ENCODE peak calls at places on chromosomes 11 and 22, in ten cellular contexts. C, K, X, P, Q, W, S, U, L and V are unnamed samples.

GRCh38 chr11:122045181-122045586 is 70.8 kb downstream of the BLID start:
- DNase-seq in C (no peak), S (no peak), Q (peak; percentile 6), X (no peak), P (no peak), W (no peak), U (peak; percentile 4), K (no peak), L (no peak), V (no peak)

GRCh38 chr11:47998733-47999359 is 18.5 kb downstream of the PTPRJ start:
- DNase-seq in Q (peak; percentile 75), L (no peak), X (no peak), P (no peak), C (no peak), U (no peak), W (no peak), K (no peak), S (no peak), V (no peak)

GRCh38 chr11:132187814-132188213 is 817.4 kb downstream of the NTM start:
- DNase-seq in W (no peak), U (no peak), P (no peak), S (no peak), X (no peak), C (no peak), L (no peak), K (no peak), Q (no peak), V (no peak)

GRCh38 chr11:118202599-118203422 is 22.0 kb downstream of the JAML start:
- DNase-seq in X (no peak), W (no peak), P (no peak), C (peak; percentile 32), L (no peak), S (no peak), U (no peak), K (no peak), Q (no peak), V (no peak)

GRCh38 chr22:36198482-36198881 is 3.1 kb downstream of the APOL4 start:
- DNase-seq in Q (no peak), C (no peak), S (no peak), U (no peak), X (no peak), L (no peak), K (no peak), P (no peak), W (no peak), V (no peak)

GRCh38 chr11:46322759-46323158 is 24.5 kb upstream of the DGKZ start:
- DNase-seq in K (no peak), Q (peak; percentile 51), S (peak; percentile 45), P (no peak), X (no peak), L (no peak), C (peak; percentile 47), U (peak; percentile 74), W (no peak), V (peak; percentile 50)

GRCh38 chr22:26417406-26417805 is 11.7 kb upstream of the ASPHD2 start:
- DNase-seq in W (no peak), U (no peak), L (no peak), K (no peak), S (no peak), X (no peak), Q (no peak), C (no peak), P (no peak), V (no peak)

GRCh38 chr11:70788247-70789022 is 390.1 kb downstream of the CTTN start:
- DNase-seq in W (no peak), Q (peak; percentile 74), K (no peak), C (no peak), U (peak; percentile 89), P (no peak), S (peak; percentile 68), L (no peak), X (no peak), V (no peak)

GRCh38 chr11:133020321-133020720 is 512.0 kb downstream of the OPCML start:
- DNase-seq in L (no peak), X (no peak), P (no peak), Q (no peak), S (no peak), K (no peak), U (no peak), W (no peak), C (no peak), V (no peak)

GRCh38 chr22:47201996-47202818 is 439.8 kb downstream of the TBC1D22A start:
- DNase-seq in L (no peak), P (no peak), K (no peak), Q (no peak), W (no peak), X (peak; percentile 11), S (no peak), C (no peak), U (no peak), V (no peak)

GRCh38 chr11:24234822-24235508 is 261.9 kb upstream of the LUZP2 start:
- DNase-seq in U (peak; percentile 25), W (no peak), K (no peak), C (peak; percentile 42), L (no peak), P (no peak), S (no peak), Q (no peak), X (no peak), V (peak; percentile 53)

GRCh38 chr11:57124460-57124859 is 57.3 kb upstream of the LRRC55 start:
- DNase-seq in C (no peak), P (no peak), K (no peak), W (no peak), Q (no peak), U (no peak), X (no peak), S (no peak), L (no peak), V (no peak)

DNA sequence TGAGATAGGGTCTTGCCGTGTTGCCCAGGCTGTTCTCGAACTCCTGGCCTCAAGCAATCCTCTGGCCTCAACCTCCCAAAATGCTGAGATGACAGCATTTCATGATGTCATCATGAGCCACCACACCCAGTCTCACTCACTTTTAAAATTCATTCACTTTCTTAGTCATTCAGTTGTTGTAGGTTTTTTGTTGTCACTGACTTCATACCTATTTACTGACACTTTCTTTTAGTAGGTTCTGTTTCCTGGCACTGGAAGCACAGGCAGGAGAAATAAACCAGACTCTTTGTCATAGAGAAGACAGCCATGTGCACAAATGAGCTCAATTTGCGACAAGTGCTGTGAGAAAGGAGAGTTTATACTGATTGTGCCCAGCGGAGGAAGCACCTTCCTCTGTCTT is 10.5 kb downstream of the ART5 start:
- DNase-seq in S (no peak), X (no peak), U (no peak), K (no peak), C (no peak), W (no peak), P (no peak), Q (no peak), L (no peak), V (no peak)
- TF ChIP-seq POLR2A in S (no peak), X (no peak), U (no peak), K (no peak), C (no peak), W (no peak), P (no peak), Q (no peak), L (no peak), V (no peak)

GRCh38 chr22:23764931-23765881 is 2.4 kb downstream of the C22orf15 start:
- DNase-seq in X (no peak), L (no peak), P (no peak), U (no peak), K (no peak), Q (no peak), W (no peak), S (no peak), C (no peak), V (peak; percentile 23)
- TF ChIP-seq POLR2A in X (no peak), L (no peak), P (no peak), U (no peak), K (no peak), Q (no peak), W (peak; percentile 12), S (no peak), C (no peak), V (no peak)

GRCh38 chr11:8870461-8871282 is 40.3 kb upstream of the AKIP1 start:
- DNase-seq in U (peak; percentile 67), S (peak; percentile 68), K (peak; percentile 56), L (peak; percentile 33), C (peak; percentile 77), W (peak; percentile 29), P (no peak), X (peak; percentile 23), Q (peak; percentile 86), V (peak; percentile 12)

GRCh38 chr11:8867856-8868705 is 42.9 kb upstream of the AKIP1 start:
- DNase-seq in K (no peak), X (no peak), U (no peak), W (no peak), Q (no peak), S (no peak), C (no peak), L (no peak), P (no peak), V (no peak)

GRCh38 chr11:8873966-8874365 is 37.0 kb upstream of the AKIP1 start:
- DNase-seq in X (no peak), K (no peak), S (no peak), W (no peak), P (no peak), U (no peak), Q (no peak), L (no peak), C (no peak), V (no peak)

GRCh38 chr11:8872017-8872416 is 39.0 kb upstream of the AKIP1 start:
- DNase-seq in L (no peak), S (no peak), X (no peak), P (no peak), U (no peak), W (no peak), Q (no peak), C (peak; percentile 7), K (no peak), V (no peak)

DNA sequence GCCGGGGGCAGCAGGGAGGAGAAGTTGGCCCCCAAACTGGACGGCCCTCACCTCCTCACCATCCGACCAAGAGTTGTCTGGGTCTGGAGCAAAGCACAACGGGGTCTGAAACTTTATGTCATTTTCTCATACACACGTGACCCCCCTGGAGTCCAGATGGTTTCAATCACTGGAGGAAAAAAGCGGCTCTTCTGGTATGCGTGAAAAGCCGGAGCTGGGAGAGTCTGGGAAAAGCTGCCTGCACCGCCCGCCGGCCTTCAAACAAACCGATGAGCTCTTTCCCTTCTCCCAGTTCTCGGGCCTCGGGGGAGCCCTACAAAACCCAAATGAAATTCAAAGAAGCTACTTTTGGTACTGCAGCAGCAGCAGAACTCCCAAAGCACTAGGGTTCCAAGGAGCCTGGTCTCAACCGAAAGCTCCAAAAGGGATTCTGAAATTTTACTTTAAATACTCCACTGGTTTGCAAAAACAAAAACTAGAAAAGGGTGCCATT is 39.7 kb upstream of the AKIP1 start:
- DNase-seq in W (no peak), P (no peak), K (peak; percentile 77), L (peak; percentile 60), U (peak; percentile 68), Q (peak; percentile 73), X (peak; percentile 52), S (peak; percentile 16), C (peak; percentile 74), V (no peak)
- TF ChIP-seq POLR2A in W (no peak), P (no peak), K (no peak), L (no peak), U (peak; percentile 35), Q (no peak), X (no peak), S (no peak), C (no peak), V (no peak)

DNA sequence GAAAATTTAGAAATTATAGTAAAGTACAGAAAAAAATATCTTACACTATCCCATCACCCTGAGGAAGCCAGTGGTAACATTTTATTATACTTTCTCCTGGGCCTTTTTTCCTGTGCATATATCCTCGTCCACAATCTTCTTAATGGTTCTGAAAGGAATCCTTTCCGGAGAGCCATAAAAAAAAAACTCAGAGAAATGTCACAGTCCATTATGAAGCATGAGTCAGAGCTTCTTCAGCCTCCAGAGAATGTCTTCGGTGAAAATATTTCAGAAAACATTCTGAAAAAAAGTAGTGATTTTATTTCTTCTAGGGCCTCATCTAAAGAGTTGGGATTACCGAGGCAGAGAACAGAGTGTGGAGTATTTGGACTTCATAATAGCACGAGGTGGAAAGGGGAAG is 163.4 kb downstream of the INSC start:
- DNase-seq in X (no peak), Q (no peak), L (no peak), W (no peak), P (no peak), K (no peak), U (no peak), S (no peak), C (no peak), V (no peak)
- TF ChIP-seq POLR2A in X (no peak), Q (no peak), L (no peak), W (no peak), P (no peak), K (no peak), U (no peak), S (no peak), C (no peak), V (no peak)